ENCODE peak calls at places on chromosome 1, in four cellular contexts. B, Z, P and M are unnamed samples.

GRCh38 chr1:97834903-97835302 is 85.9 kb downstream of the DPYD start:
- DNase-seq in B (no peak), Z (no peak), P (no peak), M (no peak)

GRCh38 chr1:44643721-44644330 is 30.5 kb downstream of the TMEM53 start:
- DNase-seq in B (no peak), Z (no peak), P (no peak), M (no peak)

GRCh38 chr1:79928901-79929300 is 922.4 kb upstream of the ADGRL4 start:
- DNase-seq in B (no peak), Z (no peak), P (no peak), M (no peak)

GRCh38 chr1:31376374-31377134 is 3.7 kb upstream of the FABP3 start:
- DNase-seq in B (no peak), Z (peak; percentile 94), P (no peak), M (peak; percentile 94)

GRCh38 chr1:154998818-154999650 is 3.6 kb upstream of the ZBTB7B start:
- DNase-seq in B (peak; percentile 68), Z (peak; percentile 77), P (peak; percentile 87), M (peak; percentile 76)

GRCh38 chr1:101474039-101474665 is 237.3 kb downstream of the S1PR1 start:
- DNase-seq in B (no peak), Z (no peak), P (no peak), M (peak; percentile 57)

GRCh38 chr1:94599090-94599813 is 57.7 kb upstream of the F3 start:
- DNase-seq in B (no peak), Z (no peak), P (no peak), M (peak; percentile 40)

GRCh38 chr1:182330303-182330702 is 61.3 kb downstream of the GLUL start:
- DNase-seq in B (no peak), Z (no peak), P (no peak), M (no peak)

GRCh38 chr1:202162049-202162417 is 1.6 kb upstream of the PTPN7 start:
- DNase-seq in B (no peak), Z (no peak), P (peak; percentile 85), M (no peak)